ENCODE peak calls at places on chromosomes 1 and 21, in five cellular contexts. B is neural crest cell, E is activated B cell treated with CpG ODN at 0.5 μM for 24 hours, S is epithelial cell of proximal tubule, I is progenitor cell of endocrine pancreas. N is an unnamed sample.
A peak's percentile ranks its signal among the peaks of the same experiment; 100 is the strongest.

GRCh38 chr1:220789532-220790147 is 2.9 kb downstream of the MTARC1 start:
- DNase-seq in S (no peak), I (no peak), B (no peak), E (no peak), N (no peak)

GRCh38 chr1:157532569-157532968 is 19.7 kb downstream of the FCRL5 start:
- DNase-seq in S (no peak), B (no peak), I (no peak), E (no peak), N (no peak)

GRCh38 chr1:31888281-31888680 is 49.9 kb downstream of the PTP4A2 start:
- DNase-seq in B (no peak), E (no peak), S (no peak), I (no peak), N (no peak)

GRCh38 chr1:184324972-184325371 is 61.9 kb upstream of the C1orf21 start:
- DNase-seq in B (no peak), I (no peak), E (no peak), S (no peak), N (no peak)

GRCh38 chr1:33661791-33662190 is 189.3 kb downstream of the ZSCAN20 start:
- DNase-seq in I (no peak), B (no peak), E (no peak), S (no peak), N (no peak)

GRCh38 chr21:17925900-17926299 is 106.7 kb upstream of the C21orf91 start:
- DNase-seq in S (no peak), B (no peak), E (no peak), I (no peak), N (no peak)

GRCh38 chr1:56939209-56939608 is 26.6 kb downstream of the C8B start:
- DNase-seq in I (no peak), E (no peak), S (no peak), B (no peak), N (no peak)

GRCh38 chr1:89484097-89485038 is 40.3 kb upstream of the LRRC8B start:
- DNase-seq in S (no peak), B (no peak), E (no peak), I (no peak), N (no peak)

GRCh38 chr1:151593651-151594625 is 17.9 kb upstream of the SNX27 start:
- DNase-seq in I (peak; percentile 76), E (peak; percentile 66), B (peak; percentile 51), S (no peak), N (peak; percentile 83)

GRCh38 chr1:3001471-3002348 is 19.6 kb upstream of the ACTRT2 start:
- DNase-seq in I (no peak), B (no peak), E (peak; percentile 6), S (no peak), N (no peak)

GRCh38 chr1:19232526-19232851 is 18.8 kb downstream of the EMC1 start:
- DNase-seq in I (no peak), E (no peak), S (no peak), B (no peak), N (no peak)

GRCh38 chr1:238530209-238530851 is 639.6 kb upstream of the ZP4 start:
- DNase-seq in I (no peak), S (no peak), B (no peak), E (no peak), N (no peak)

GRCh38 chr1:156909671-156910070 is 10.8 kb upstream of the LRRC71 start:
- DNase-seq in E (no peak), I (no peak), B (no peak), S (no peak), N (no peak)

GRCh38 chr1:229624906-229625871 is 733 bp downstream of the TAF5L start:
- DNase-seq in S (no peak), I (peak; percentile 54), E (peak; percentile 46), B (peak; percentile 29), N (peak; percentile 76)

GRCh38 chr1:232939748-232940147 is 10.7 kb upstream of the NTPCR start:
- DNase-seq in B (no peak), S (no peak), I (no peak), E (no peak), N (no peak)

GRCh38 chr1:230515451-230516145 is 89.5 kb upstream of the PGBD5 start:
- DNase-seq in I (no peak), B (no peak), E (no peak), S (no peak), N (no peak)

GRCh38 chr1:18134324-18135046 is 26.9 kb downstream of the IGSF21 start:
- DNase-seq in I (no peak), B (no peak), E (no peak), S (no peak), N (no peak)

GRCh38 chr1:234921266-234922062 is 207.2 kb downstream of the TOMM20 start:
- DNase-seq in I (no peak), S (peak; percentile 95), B (no peak), E (no peak), N (no peak)

GRCh38 chr1:15410223-15410883 is 665 bp downstream of the EFHD2 start:
- DNase-seq in B (no peak), S (no peak), E (no peak), I (no peak), N (no peak)

GRCh38 chr1:85339089-85339488 is 62.7 kb upstream of the BCL10 start:
- DNase-seq in I (no peak), S (no peak), E (no peak), B (no peak), N (no peak)

GRCh38 chr1:17020502-17020901 is 8.8 kb upstream of the ATP13A2 start:
- DNase-seq in I (no peak), S (no peak), B (no peak), E (no peak), N (no peak)

GRCh38 chr1:38330799-38331198 is 284.2 kb upstream of the POU3F1 start:
- DNase-seq in I (no peak), B (no peak), E (no peak), S (no peak), N (no peak)

GRCh38 chr1:165853528-165854075 is 26.2 kb downstream of the UCK2 start:
- DNase-seq in S (no peak), E (no peak), B (no peak), I (no peak), N (no peak)

GRCh38 chr21:37365657-37366487 is 701 bp upstream of the DYRK1A start:
- DNase-seq in S (no peak), B (peak; percentile 47), I (peak; percentile 63), E (peak; percentile 73), N (peak; percentile 84)

GRCh38 chr1:239601108-239601507 is 214.7 kb downstream of the CHRM3 start:
- DNase-seq in E (no peak), B (no peak), I (no peak), S (no peak), N (no peak)
- TF ChIP-seq CTCF in E (no peak), B (no peak), I (no peak), S (no peak), N (no peak)

GRCh38 chr1:171740987-171741871 is 636 bp downstream of the VAMP4 start:
- DNase-seq in I (no peak), E (no peak), S (no peak), B (peak; percentile 1), N (no peak)
- TF ChIP-seq CTCF in I (peak; percentile 12), E (no peak), S (no peak), B (peak; percentile 29), N (peak; percentile 45)

GRCh38 chr1:22654692-22655091 is 1.7 kb downstream of the C1QB start:
- DNase-seq in S (no peak), B (no peak), E (no peak), I (no peak), N (no peak)
- TF ChIP-seq CTCF in S (peak; percentile 8), B (peak; percentile 40), E (no peak), I (peak; percentile 42), N (peak; percentile 55)

GRCh38 chr1:62433861-62434611 is 2.8 kb upstream of the USP1 start:
- DNase-seq in I (no peak), E (no peak), S (no peak), B (no peak), N (no peak)
- TF ChIP-seq CTCF in I (peak; percentile 8), E (no peak), S (peak; percentile 9), B (peak; percentile 34), N (peak; percentile 42)